ENCODE peak calls at places on chromosomes 1 and 21, in five cellular contexts. K is A549, X is GM12878, P is HepG2, Y is endothelial cell of umbilical vein. C is an unnamed sample.

GRCh38 chr1:86247553-86248279 is 91.1 kb upstream of the COL24A1 start:
- DNase-seq in X (no peak), P (no peak), Y (no peak), K (no peak), C (no peak)

GRCh38 chr1:75937034-75937433 is 4.8 kb upstream of the ASB17 start:
- DNase-seq in Y (no peak), P (no peak), X (no peak), K (no peak), C (no peak)

GRCh38 chr1:226985239-226985838 is 45.2 kb downstream of the COQ8A start:
- DNase-seq in K (no peak), X (no peak), Y (no peak), P (no peak), C (no peak)

GRCh38 chr1:31412732-31413404 is at the start of gene SERINC2:
- DNase-seq in P (no peak), Y (no peak), K (no peak), X (no peak), C (peak; percentile 34)

GRCh38 chr1:178172939-178173338 is 79.0 kb downstream of the RASAL2 start:
- DNase-seq in X (no peak), K (peak; percentile 10), Y (no peak), P (no peak), C (no peak)

GRCh38 chr21:28018741-28019669 is 973.7 kb downstream of the LTN1 start:
- DNase-seq in P (no peak), Y (no peak), K (no peak), X (no peak), C (peak; percentile 1)

GRCh38 chr1:178645826-178646200 is 79.2 kb upstream of the RALGPS2 start:
- DNase-seq in X (no peak), P (no peak), K (no peak), Y (no peak), C (no peak)

GRCh38 chr1:211714154-211714553 is 38.7 kb upstream of the NEK2 start:
- DNase-seq in Y (no peak), P (no peak), K (no peak), X (no peak), C (no peak)

GRCh38 chr1:112501810-112502641 is 6.7 kb upstream of the WNT2B start:
- DNase-seq in P (peak; percentile 7), X (no peak), K (peak; percentile 57), Y (peak; percentile 71), C (peak; percentile 32)

GRCh38 chr1:9901148-9902059 is 8.7 kb downstream of the CTNNBIP1 start:
- DNase-seq in X (no peak), K (no peak), Y (no peak), P (no peak), C (no peak)

GRCh38 chr1:40312238-40313205 is 4.6 kb downstream of the COL9A2 start:
- DNase-seq in K (no peak), P (peak; percentile 20), X (peak; percentile 53), Y (no peak), C (peak; percentile 75)

GRCh38 chr1:43651188-43651587 is 1.2 kb downstream of the KDM4A start:
- DNase-seq in K (no peak), P (no peak), Y (peak; percentile 24), X (no peak), C (no peak)

GRCh38 chr1:43651922-43652321 is 2.0 kb downstream of the KDM4A start:
- DNase-seq in Y (no peak), P (no peak), K (no peak), X (no peak), C (no peak)

GRCh38 chr1:43655953-43656352 is 6.0 kb downstream of the KDM4A start:
- DNase-seq in P (no peak), X (no peak), K (no peak), Y (no peak), C (no peak)

GRCh38 chr1:43653893-43654292 is 3.9 kb downstream of the KDM4A start:
- DNase-seq in Y (no peak), K (no peak), P (no peak), X (peak; percentile 48), C (peak; percentile 83)

GRCh38 chr1:43653339-43653738 is 3.4 kb downstream of the KDM4A start:
- DNase-seq in P (no peak), K (peak; percentile 61), Y (peak; percentile 18), X (peak; percentile 16), C (peak; percentile 66)
- TF ChIP-seq CTCF in P (peak; percentile 27), K (no peak), Y (no peak), X (peak; percentile 67), C (peak; percentile 41)

GRCh38 chr21:32389337-32390015 is 3.3 kb downstream of the URB1 start:
- DNase-seq in Y (no peak), P (no peak), K (no peak), X (no peak), C (no peak)
- TF ChIP-seq MYC in Y (no peak), P (no peak), K (no peak), X (no peak), C (no peak)

DNA sequence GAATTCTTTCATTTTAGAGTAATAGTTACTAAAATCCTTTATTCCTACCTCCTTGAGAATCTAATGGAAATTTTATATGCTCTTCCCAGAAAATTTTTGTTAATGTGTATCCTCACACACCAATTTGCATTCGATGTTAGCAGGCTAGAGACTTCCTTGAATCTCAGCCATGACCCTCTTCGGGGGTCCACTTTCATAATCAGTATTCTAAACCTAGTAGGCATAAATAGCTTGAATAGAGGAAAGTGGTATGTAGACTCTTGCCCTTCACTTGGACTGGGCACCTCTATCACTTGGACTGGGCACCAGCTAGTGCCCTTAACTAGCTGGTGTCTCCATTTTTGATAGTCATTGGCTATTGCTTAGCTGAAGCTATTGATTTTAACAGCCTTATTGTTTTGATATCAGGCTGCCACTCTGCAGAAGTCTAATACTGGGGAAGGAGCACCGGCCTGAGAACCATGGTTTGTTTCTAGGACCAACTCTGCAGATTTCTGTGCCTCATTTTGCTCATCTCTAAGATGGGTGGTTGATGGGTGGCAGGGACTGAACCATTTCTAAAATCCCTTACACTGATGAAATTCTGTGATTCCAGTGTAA is 42.8 kb downstream of the MRPL39 start:
- DNase-seq in P (no peak), K (no peak), Y (no peak), X (no peak), C (no peak)
- H3K4me3 ChIP-seq in P (no peak overlapping the region), K (no peak overlapping the region), Y (no peak overlapping the region), X (peak overlapping the region; percentile 87), C (peak overlapping the region; percentile 1)

DNA sequence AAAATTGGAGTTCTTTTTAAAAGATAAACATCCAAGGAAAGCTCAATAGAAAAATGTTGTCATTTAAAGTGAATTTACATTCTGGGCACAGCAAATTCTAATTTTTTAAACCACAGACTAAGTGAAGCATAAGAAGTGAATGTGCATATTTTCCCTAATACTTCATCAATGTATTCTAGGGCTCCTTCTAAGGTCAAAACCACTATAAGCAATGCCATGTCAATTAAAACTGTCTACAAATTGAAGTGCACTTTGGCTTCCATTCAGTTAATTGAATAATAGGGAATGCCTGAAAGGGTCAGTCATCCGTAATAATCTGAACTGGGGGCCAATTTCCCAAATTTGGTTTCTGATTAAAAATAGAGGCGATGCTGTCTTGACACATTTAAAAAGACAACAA is 660.5 kb upstream of the B3GALT2 start:
- DNase-seq in P (no peak), K (no peak), Y (no peak), X (no peak), C (no peak)
- TF ChIP-seq CTCF in P (no peak), K (no peak), Y (no peak), X (no peak), C (no peak)

GRCh38 chr1:46603481-46603857 is 599 bp downstream of the MKNK1 start:
- DNase-seq in P (no peak), K (no peak), X (no peak), Y (no peak), C (no peak)
- TF ChIP-seq MYC in P (no peak), K (no peak), X (no peak), Y (no peak), C (no peak)

GRCh38 chr1:147052143-147052542 is 114.0 kb downstream of the NBPF12 start:
- DNase-seq in X (no peak), K (no peak), Y (no peak), P (no peak), C (no peak)
- H3K4me3 ChIP-seq in X (no peak overlapping the region), K (no peak overlapping the region), Y (no peak overlapping the region), P (no peak overlapping the region), C (no peak overlapping the region)

GRCh38 chr21:26769613-26770188 is 75.5 kb downstream of the ADAMTS1 start:
- DNase-seq in X (no peak), K (peak; percentile 16), Y (peak; percentile 43), P (no peak), C (peak; percentile 16)
- TF ChIP-seq CTCF in X (no peak), K (no peak), Y (peak; percentile 24), P (peak; percentile 7), C (peak; percentile 22)

DNA sequence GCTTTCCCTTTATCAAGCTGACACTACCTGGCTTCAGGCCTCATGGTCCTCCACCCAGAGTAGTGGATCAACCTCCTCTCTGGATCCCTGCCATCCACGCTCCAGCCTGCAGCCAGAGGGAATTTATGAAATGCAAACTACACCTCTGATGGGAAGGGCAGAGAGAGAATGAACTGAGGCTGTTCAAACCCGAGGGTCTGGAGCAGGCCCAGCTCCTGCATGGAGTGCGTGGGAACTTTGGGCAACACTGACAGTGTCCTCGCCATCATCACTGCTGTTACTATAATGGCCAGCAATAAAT is 157.8 kb downstream of the TRABD2B start:
- DNase-seq in Y (no peak), K (no peak), X (no peak), P (no peak), C (no peak)
- TF ChIP-seq MYC in Y (no peak), K (no peak), X (no peak), P (no peak), C (no peak)

GRCh38 chr1:5576111-5577065 is 415.8 kb downstream of the NPHP4 start:
- DNase-seq in X (no peak), K (no peak), P (no peak), Y (no peak), C (no peak)

GRCh38 chr1:5574641-5575040 is 417.6 kb downstream of the NPHP4 start:
- DNase-seq in K (no peak), Y (no peak), X (no peak), P (no peak), C (no peak)

GRCh38 chr1:5577255-5578040 is 414.8 kb downstream of the NPHP4 start:
- DNase-seq in Y (no peak), X (no peak), K (no peak), P (no peak), C (no peak)

GRCh38 chr1:5572794-5573193 is 419.4 kb downstream of the NPHP4 start:
- DNase-seq in X (no peak), P (no peak), K (no peak), Y (no peak), C (no peak)

GRCh38 chr1:5575396-5576110 is 416.7 kb downstream of the NPHP4 start:
- DNase-seq in Y (no peak), X (no peak), K (no peak), P (no peak), C (no peak)
- H3K4me3 ChIP-seq in Y (no peak overlapping the region), X (no peak overlapping the region), K (no peak overlapping the region), P (no peak overlapping the region), C (no peak overlapping the region)

GRCh38 chr1:233224291-233224690 is 71.2 kb downstream of the PCNX2 start:
- DNase-seq in K (no peak), Y (no peak), P (no peak), X (no peak), C (no peak)
- TF ChIP-seq CTCF in K (no peak), Y (no peak), P (no peak), X (no peak), C (no peak)

C was measured in NB4.